ENCODE peak calls at places on chromosomes 12 and 14, in nine cellular contexts. One of them, this sample, is unnamed.

GRCh38 chr12:71804505-71804904 is 35.1 kb upstream of the TBC1D15 start:
- DNase-seq in NCI-H1436: no peak
- DNase-seq in natural killer cell: no peak
- DNase-seq in activated B cell treated with CpG ODN at 0.5 μM for 24 hours: no peak
- DNase-seq in stimulated activated CD4-positive, alpha-beta T cell treated with anti-CD3 and anti-CD28 coated beads, Interleukin-2, amount 100 ng/mL, for 4 hours: no peak
- DNase-seq in activated gamma-delta T cell treated with Interleukin-2 at 50 U/mL for 16 hours: no peak
- DNase-seq in MCF 10A: no peak
- DNase-seq in GM23338: peak; percentile 77
- DNase-seq in PC-3: no peak
- DNase-seq in this sample: no peak

GRCh38 chr12:26614217-26614616 is 218.8 kb downstream of the ITPR2 start:
- DNase-seq in NCI-H1436: no peak
- DNase-seq in natural killer cell: no peak
- DNase-seq in activated B cell treated with CpG ODN at 0.5 μM for 24 hours: no peak
- DNase-seq in stimulated activated CD4-positive, alpha-beta T cell treated with anti-CD3 and anti-CD28 coated beads, Interleukin-2, amount 100 ng/mL, for 4 hours: no peak
- DNase-seq in activated gamma-delta T cell treated with Interleukin-2 at 50 U/mL for 16 hours: no peak
- DNase-seq in MCF 10A: peak; percentile 51
- DNase-seq in GM23338: peak; percentile 71
- DNase-seq in PC-3: peak; percentile 56
- DNase-seq in this sample: no peak

GRCh38 chr14:101196795-101197590 is 293.5 kb upstream of the RTL1 start:
- DNase-seq in NCI-H1436: no peak
- DNase-seq in natural killer cell: peak; percentile 6
- DNase-seq in activated B cell treated with CpG ODN at 0.5 μM for 24 hours: no peak
- DNase-seq in stimulated activated CD4-positive, alpha-beta T cell treated with anti-CD3 and anti-CD28 coated beads, Interleukin-2, amount 100 ng/mL, for 4 hours: no peak
- DNase-seq in activated gamma-delta T cell treated with Interleukin-2 at 50 U/mL for 16 hours: no peak
- DNase-seq in MCF 10A: no peak
- DNase-seq in GM23338: peak; percentile 60
- DNase-seq in PC-3: no peak
- DNase-seq in this sample: no peak

GRCh38 chr12:95633671-95634465 is 82.6 kb upstream of the USP44 start:
- DNase-seq in NCI-H1436: no peak
- DNase-seq in natural killer cell: no peak
- DNase-seq in activated B cell treated with CpG ODN at 0.5 μM for 24 hours: no peak
- DNase-seq in stimulated activated CD4-positive, alpha-beta T cell treated with anti-CD3 and anti-CD28 coated beads, Interleukin-2, amount 100 ng/mL, for 4 hours: no peak
- DNase-seq in activated gamma-delta T cell treated with Interleukin-2 at 50 U/mL for 16 hours: no peak
- DNase-seq in MCF 10A: peak; percentile 83
- DNase-seq in GM23338: no peak
- DNase-seq in PC-3: no peak
- DNase-seq in this sample: no peak

GRCh38 chr14:91063119-91063518 is 2.7 kb upstream of the RPS6KA5 start:
- DNase-seq in NCI-H1436: no peak
- DNase-seq in natural killer cell: no peak
- DNase-seq in activated B cell treated with CpG ODN at 0.5 μM for 24 hours: no peak
- DNase-seq in stimulated activated CD4-positive, alpha-beta T cell treated with anti-CD3 and anti-CD28 coated beads, Interleukin-2, amount 100 ng/mL, for 4 hours: no peak
- DNase-seq in activated gamma-delta T cell treated with Interleukin-2 at 50 U/mL for 16 hours: peak; percentile 11
- DNase-seq in MCF 10A: no peak
- DNase-seq in GM23338: no peak
- DNase-seq in PC-3: peak; percentile 18
- DNase-seq in this sample: no peak

GRCh38 chr14:94691658-94692029 is 78.3 kb downstream of the GSC start:
- DNase-seq in NCI-H1436: no peak
- DNase-seq in natural killer cell: no peak
- DNase-seq in activated B cell treated with CpG ODN at 0.5 μM for 24 hours: no peak
- DNase-seq in stimulated activated CD4-positive, alpha-beta T cell treated with anti-CD3 and anti-CD28 coated beads, Interleukin-2, amount 100 ng/mL, for 4 hours: no peak
- DNase-seq in activated gamma-delta T cell treated with Interleukin-2 at 50 U/mL for 16 hours: no peak
- DNase-seq in MCF 10A: peak; percentile 49
- DNase-seq in GM23338: no peak
- DNase-seq in PC-3: no peak
- DNase-seq in this sample: no peak

GRCh38 chr12:106297681-106298080 is 4.9 kb upstream of the TCP11L2 start:
- DNase-seq in NCI-H1436: no peak
- DNase-seq in natural killer cell: no peak
- DNase-seq in activated B cell treated with CpG ODN at 0.5 μM for 24 hours: no peak
- DNase-seq in stimulated activated CD4-positive, alpha-beta T cell treated with anti-CD3 and anti-CD28 coated beads, Interleukin-2, amount 100 ng/mL, for 4 hours: no peak
- DNase-seq in activated gamma-delta T cell treated with Interleukin-2 at 50 U/mL for 16 hours: no peak
- DNase-seq in MCF 10A: no peak
- DNase-seq in GM23338: peak; percentile 75
- DNase-seq in PC-3: no peak
- DNase-seq in this sample: no peak

GRCh38 chr12:12721251-12721689 is 4.1 kb downstream of the CDKN1B start:
- DNase-seq in NCI-H1436: no peak
- DNase-seq in natural killer cell: no peak
- DNase-seq in activated B cell treated with CpG ODN at 0.5 μM for 24 hours: no peak
- DNase-seq in stimulated activated CD4-positive, alpha-beta T cell treated with anti-CD3 and anti-CD28 coated beads, Interleukin-2, amount 100 ng/mL, for 4 hours: no peak
- DNase-seq in activated gamma-delta T cell treated with Interleukin-2 at 50 U/mL for 16 hours: no peak
- DNase-seq in MCF 10A: peak; percentile 50
- DNase-seq in GM23338: no peak
- DNase-seq in PC-3: peak; percentile 69
- DNase-seq in this sample: no peak

GRCh38 chr14:72186461-72187035 is 254.3 kb downstream of the RGS6 start:
- DNase-seq in NCI-H1436: no peak
- DNase-seq in natural killer cell: no peak
- DNase-seq in activated B cell treated with CpG ODN at 0.5 μM for 24 hours: no peak
- DNase-seq in stimulated activated CD4-positive, alpha-beta T cell treated with anti-CD3 and anti-CD28 coated beads, Interleukin-2, amount 100 ng/mL, for 4 hours: no peak
- DNase-seq in activated gamma-delta T cell treated with Interleukin-2 at 50 U/mL for 16 hours: no peak
- DNase-seq in MCF 10A: no peak
- DNase-seq in GM23338: no peak
- DNase-seq in PC-3: no peak
- DNase-seq in this sample: no peak

GRCh38 chr12:12926571-12927071 is 25.3 kb downstream of the GPRC5D start:
- DNase-seq in NCI-H1436: no peak
- DNase-seq in natural killer cell: no peak
- DNase-seq in activated B cell treated with CpG ODN at 0.5 μM for 24 hours: no peak
- DNase-seq in stimulated activated CD4-positive, alpha-beta T cell treated with anti-CD3 and anti-CD28 coated beads, Interleukin-2, amount 100 ng/mL, for 4 hours: no peak
- DNase-seq in activated gamma-delta T cell treated with Interleukin-2 at 50 U/mL for 16 hours: no peak
- DNase-seq in MCF 10A: no peak
- DNase-seq in GM23338: no peak
- DNase-seq in PC-3: no peak
- DNase-seq in this sample: no peak

GRCh38 chr12:6084969-6085450 is 39.5 kb downstream of the VWF start:
- DNase-seq in NCI-H1436: no peak
- DNase-seq in natural killer cell: no peak
- DNase-seq in activated B cell treated with CpG ODN at 0.5 μM for 24 hours: no peak
- DNase-seq in stimulated activated CD4-positive, alpha-beta T cell treated with anti-CD3 and anti-CD28 coated beads, Interleukin-2, amount 100 ng/mL, for 4 hours: no peak
- DNase-seq in activated gamma-delta T cell treated with Interleukin-2 at 50 U/mL for 16 hours: no peak
- DNase-seq in MCF 10A: no peak
- DNase-seq in GM23338: no peak
- DNase-seq in PC-3: no peak
- DNase-seq in this sample: no peak

GRCh38 chr14:64303471-64303917 is 9.3 kb upstream of the ESR2 start:
- DNase-seq in NCI-H1436: peak; percentile 70
- DNase-seq in natural killer cell: no peak
- DNase-seq in activated B cell treated with CpG ODN at 0.5 μM for 24 hours: no peak
- DNase-seq in stimulated activated CD4-positive, alpha-beta T cell treated with anti-CD3 and anti-CD28 coated beads, Interleukin-2, amount 100 ng/mL, for 4 hours: no peak
- DNase-seq in activated gamma-delta T cell treated with Interleukin-2 at 50 U/mL for 16 hours: no peak
- DNase-seq in MCF 10A: peak; percentile 79
- DNase-seq in GM23338: peak; percentile 94
- DNase-seq in PC-3: peak; percentile 82
- DNase-seq in this sample: no peak

GRCh38 chr12:107912421-107913004 is 138.0 kb downstream of the ASCL4 start:
- DNase-seq in NCI-H1436: no peak
- DNase-seq in natural killer cell: peak; percentile 43
- DNase-seq in activated B cell treated with CpG ODN at 0.5 μM for 24 hours: peak; percentile 44
- DNase-seq in stimulated activated CD4-positive, alpha-beta T cell treated with anti-CD3 and anti-CD28 coated beads, Interleukin-2, amount 100 ng/mL, for 4 hours: peak; percentile 24
- DNase-seq in activated gamma-delta T cell treated with Interleukin-2 at 50 U/mL for 16 hours: peak; percentile 24
- DNase-seq in MCF 10A: peak; percentile 50
- DNase-seq in GM23338: peak; percentile 86
- DNase-seq in PC-3: peak; percentile 55
- DNase-seq in this sample: no peak

GRCh38 chr14:94025720-94026119 is 420 bp upstream of the OTUB2 start:
- DNase-seq in NCI-H1436: no peak
- DNase-seq in natural killer cell: no peak
- DNase-seq in activated B cell treated with CpG ODN at 0.5 μM for 24 hours: no peak
- DNase-seq in stimulated activated CD4-positive, alpha-beta T cell treated with anti-CD3 and anti-CD28 coated beads, Interleukin-2, amount 100 ng/mL, for 4 hours: no peak
- DNase-seq in activated gamma-delta T cell treated with Interleukin-2 at 50 U/mL for 16 hours: no peak
- DNase-seq in MCF 10A: no peak
- DNase-seq in GM23338: no peak
- DNase-seq in PC-3: peak; percentile 84
- DNase-seq in this sample: no peak

GRCh38 chr12:113462117-113462774 is 9.4 kb downstream of the LHX5 start:
- DNase-seq in NCI-H1436: peak; percentile 74
- DNase-seq in natural killer cell: peak; percentile 64
- DNase-seq in activated B cell treated with CpG ODN at 0.5 μM for 24 hours: peak; percentile 55
- DNase-seq in stimulated activated CD4-positive, alpha-beta T cell treated with anti-CD3 and anti-CD28 coated beads, Interleukin-2, amount 100 ng/mL, for 4 hours: peak; percentile 55
- DNase-seq in activated gamma-delta T cell treated with Interleukin-2 at 50 U/mL for 16 hours: peak; percentile 57
- DNase-seq in MCF 10A: peak; percentile 71
- DNase-seq in GM23338: peak; percentile 85
- DNase-seq in PC-3: peak; percentile 91
- DNase-seq in this sample: no peak

GRCh38 chr14:94388027-94388895 is at the start of gene SERPINA1:
- DNase-seq in NCI-H1436: no peak
- DNase-seq in natural killer cell: no peak
- DNase-seq in activated B cell treated with CpG ODN at 0.5 μM for 24 hours: no peak
- DNase-seq in stimulated activated CD4-positive, alpha-beta T cell treated with anti-CD3 and anti-CD28 coated beads, Interleukin-2, amount 100 ng/mL, for 4 hours: no peak
- DNase-seq in activated gamma-delta T cell treated with Interleukin-2 at 50 U/mL for 16 hours: no peak
- DNase-seq in MCF 10A: peak; percentile 91
- DNase-seq in GM23338: no peak
- DNase-seq in PC-3: peak; percentile 65
- DNase-seq in this sample: no peak

GRCh38 chr12:53217049-53217929 is 10.2 kb upstream of the ITGB7 start:
- DNase-seq in NCI-H1436: no peak
- DNase-seq in natural killer cell: peak; percentile 61
- DNase-seq in activated B cell treated with CpG ODN at 0.5 μM for 24 hours: no peak
- DNase-seq in stimulated activated CD4-positive, alpha-beta T cell treated with anti-CD3 and anti-CD28 coated beads, Interleukin-2, amount 100 ng/mL, for 4 hours: no peak
- DNase-seq in activated gamma-delta T cell treated with Interleukin-2 at 50 U/mL for 16 hours: peak; percentile 47
- DNase-seq in MCF 10A: peak; percentile 63
- DNase-seq in GM23338: peak; percentile 96
- DNase-seq in PC-3: peak; percentile 73
- DNase-seq in this sample: no peak

GRCh38 chr14:53168786-53169185 is 15.7 kb upstream of the DDHD1 start:
- DNase-seq in NCI-H1436: no peak
- DNase-seq in natural killer cell: no peak
- DNase-seq in activated B cell treated with CpG ODN at 0.5 μM for 24 hours: no peak
- DNase-seq in stimulated activated CD4-positive, alpha-beta T cell treated with anti-CD3 and anti-CD28 coated beads, Interleukin-2, amount 100 ng/mL, for 4 hours: no peak
- DNase-seq in activated gamma-delta T cell treated with Interleukin-2 at 50 U/mL for 16 hours: no peak
- DNase-seq in MCF 10A: no peak
- DNase-seq in GM23338: no peak
- DNase-seq in PC-3: no peak
- DNase-seq in this sample: no peak

GRCh38 chr14:98952595-98953325 is 319.2 kb downstream of the BCL11B start:
- DNase-seq in NCI-H1436: no peak
- DNase-seq in natural killer cell: no peak
- DNase-seq in activated B cell treated with CpG ODN at 0.5 μM for 24 hours: no peak
- DNase-seq in stimulated activated CD4-positive, alpha-beta T cell treated with anti-CD3 and anti-CD28 coated beads, Interleukin-2, amount 100 ng/mL, for 4 hours: no peak
- DNase-seq in activated gamma-delta T cell treated with Interleukin-2 at 50 U/mL for 16 hours: no peak
- DNase-seq in MCF 10A: peak; percentile 96
- DNase-seq in GM23338: no peak
- DNase-seq in PC-3: peak; percentile 65
- DNase-seq in this sample: no peak

GRCh38 chr14:100449225-100449987 is 126.3 kb downstream of the SLC25A47 start:
- DNase-seq in NCI-H1436: no peak
- DNase-seq in natural killer cell: no peak
- DNase-seq in activated B cell treated with CpG ODN at 0.5 μM for 24 hours: no peak
- DNase-seq in stimulated activated CD4-positive, alpha-beta T cell treated with anti-CD3 and anti-CD28 coated beads, Interleukin-2, amount 100 ng/mL, for 4 hours: no peak
- DNase-seq in activated gamma-delta T cell treated with Interleukin-2 at 50 U/mL for 16 hours: no peak
- DNase-seq in MCF 10A: no peak
- DNase-seq in GM23338: no peak
- DNase-seq in PC-3: no peak
- DNase-seq in this sample: no peak

GRCh38 chr12:18400186-18400585 is 138.9 kb downstream of the PIK3C2G start:
- DNase-seq in NCI-H1436: no peak
- DNase-seq in natural killer cell: no peak
- DNase-seq in activated B cell treated with CpG ODN at 0.5 μM for 24 hours: no peak
- DNase-seq in stimulated activated CD4-positive, alpha-beta T cell treated with anti-CD3 and anti-CD28 coated beads, Interleukin-2, amount 100 ng/mL, for 4 hours: no peak
- DNase-seq in activated gamma-delta T cell treated with Interleukin-2 at 50 U/mL for 16 hours: no peak
- DNase-seq in MCF 10A: peak; percentile 16
- DNase-seq in GM23338: no peak
- DNase-seq in PC-3: no peak
- DNase-seq in this sample: no peak

GRCh38 chr12:93879476-93880376 is 202.6 kb downstream of the CRADD start:
- DNase-seq in NCI-H1436: no peak
- DNase-seq in natural killer cell: no peak
- DNase-seq in activated B cell treated with CpG ODN at 0.5 μM for 24 hours: no peak
- DNase-seq in stimulated activated CD4-positive, alpha-beta T cell treated with anti-CD3 and anti-CD28 coated beads, Interleukin-2, amount 100 ng/mL, for 4 hours: no peak
- DNase-seq in activated gamma-delta T cell treated with Interleukin-2 at 50 U/mL for 16 hours: no peak
- DNase-seq in MCF 10A: no peak
- DNase-seq in GM23338: no peak
- DNase-seq in PC-3: no peak
- DNase-seq in this sample: no peak

GRCh38 chr12:88578821-88579518 is 1.3 kb downstream of the KITLG start:
- DNase-seq in NCI-H1436: peak; percentile 46
- DNase-seq in natural killer cell: no peak
- DNase-seq in activated B cell treated with CpG ODN at 0.5 μM for 24 hours: no peak
- DNase-seq in stimulated activated CD4-positive, alpha-beta T cell treated with anti-CD3 and anti-CD28 coated beads, Interleukin-2, amount 100 ng/mL, for 4 hours: no peak
- DNase-seq in activated gamma-delta T cell treated with Interleukin-2 at 50 U/mL for 16 hours: no peak
- DNase-seq in MCF 10A: peak; percentile 53
- DNase-seq in GM23338: peak; percentile 77
- DNase-seq in PC-3: peak; percentile 57
- DNase-seq in this sample: no peak

GRCh38 chr14:80310950-80311349 is 99.6 kb upstream of the DIO2 start:
- DNase-seq in NCI-H1436: no peak
- DNase-seq in natural killer cell: no peak
- DNase-seq in activated B cell treated with CpG ODN at 0.5 μM for 24 hours: no peak
- DNase-seq in stimulated activated CD4-positive, alpha-beta T cell treated with anti-CD3 and anti-CD28 coated beads, Interleukin-2, amount 100 ng/mL, for 4 hours: no peak
- DNase-seq in activated gamma-delta T cell treated with Interleukin-2 at 50 U/mL for 16 hours: no peak
- DNase-seq in MCF 10A: peak; percentile 3
- DNase-seq in GM23338: no peak
- DNase-seq in PC-3: no peak
- DNase-seq in this sample: no peak

GRCh38 chr12:24719293-24719721 is 229.6 kb downstream of the BCAT1 start:
- DNase-seq in NCI-H1436: no peak
- DNase-seq in natural killer cell: peak; percentile 31
- DNase-seq in activated B cell treated with CpG ODN at 0.5 μM for 24 hours: no peak
- DNase-seq in stimulated activated CD4-positive, alpha-beta T cell treated with anti-CD3 and anti-CD28 coated beads, Interleukin-2, amount 100 ng/mL, for 4 hours: peak; percentile 7
- DNase-seq in activated gamma-delta T cell treated with Interleukin-2 at 50 U/mL for 16 hours: peak; percentile 18
- DNase-seq in MCF 10A: peak; percentile 43
- DNase-seq in GM23338: no peak
- DNase-seq in PC-3: no peak
- DNase-seq in this sample: peak; percentile 76

GRCh38 chr12:130671556-130671955 is 44.5 kb downstream of the RIMBP2 start:
- DNase-seq in NCI-H1436: no peak
- DNase-seq in natural killer cell: no peak
- DNase-seq in activated B cell treated with CpG ODN at 0.5 μM for 24 hours: no peak
- DNase-seq in stimulated activated CD4-positive, alpha-beta T cell treated with anti-CD3 and anti-CD28 coated beads, Interleukin-2, amount 100 ng/mL, for 4 hours: no peak
- DNase-seq in activated gamma-delta T cell treated with Interleukin-2 at 50 U/mL for 16 hours: no peak
- DNase-seq in MCF 10A: no peak
- DNase-seq in GM23338: no peak
- DNase-seq in PC-3: no peak
- DNase-seq in this sample: no peak

GRCh38 chr14:92122761-92123160 is 992 bp downstream of the CPSF2 start:
- DNase-seq in NCI-H1436: no peak
- DNase-seq in natural killer cell: no peak
- DNase-seq in activated B cell treated with CpG ODN at 0.5 μM for 24 hours: no peak
- DNase-seq in stimulated activated CD4-positive, alpha-beta T cell treated with anti-CD3 and anti-CD28 coated beads, Interleukin-2, amount 100 ng/mL, for 4 hours: no peak
- DNase-seq in activated gamma-delta T cell treated with Interleukin-2 at 50 U/mL for 16 hours: no peak
- DNase-seq in MCF 10A: peak; percentile 11
- DNase-seq in GM23338: no peak
- DNase-seq in PC-3: no peak
- DNase-seq in this sample: no peak

GRCh38 chr14:21572604-21573003 is 7.3 kb downstream of the OR10G3 start:
- DNase-seq in NCI-H1436: no peak
- DNase-seq in natural killer cell: no peak
- DNase-seq in activated B cell treated with CpG ODN at 0.5 μM for 24 hours: no peak
- DNase-seq in stimulated activated CD4-positive, alpha-beta T cell treated with anti-CD3 and anti-CD28 coated beads, Interleukin-2, amount 100 ng/mL, for 4 hours: no peak
- DNase-seq in activated gamma-delta T cell treated with Interleukin-2 at 50 U/mL for 16 hours: no peak
- DNase-seq in MCF 10A: no peak
- DNase-seq in GM23338: no peak
- DNase-seq in PC-3: no peak
- DNase-seq in this sample: no peak

GRCh38 chr12:96719671-96720362 is 187.2 kb upstream of the NEDD1 start:
- DNase-seq in NCI-H1436: no peak
- DNase-seq in natural killer cell: no peak
- DNase-seq in activated B cell treated with CpG ODN at 0.5 μM for 24 hours: no peak
- DNase-seq in stimulated activated CD4-positive, alpha-beta T cell treated with anti-CD3 and anti-CD28 coated beads, Interleukin-2, amount 100 ng/mL, for 4 hours: no peak
- DNase-seq in activated gamma-delta T cell treated with Interleukin-2 at 50 U/mL for 16 hours: no peak
- DNase-seq in MCF 10A: peak; percentile 31
- DNase-seq in GM23338: peak; percentile 11
- DNase-seq in PC-3: peak; percentile 63
- DNase-seq in this sample: no peak

GRCh38 chr14:21244546-21244945 is 24.7 kb downstream of the HNRNPC start:
- DNase-seq in NCI-H1436: no peak
- DNase-seq in natural killer cell: no peak
- DNase-seq in activated B cell treated with CpG ODN at 0.5 μM for 24 hours: no peak
- DNase-seq in stimulated activated CD4-positive, alpha-beta T cell treated with anti-CD3 and anti-CD28 coated beads, Interleukin-2, amount 100 ng/mL, for 4 hours: no peak
- DNase-seq in activated gamma-delta T cell treated with Interleukin-2 at 50 U/mL for 16 hours: no peak
- DNase-seq in MCF 10A: peak; percentile 83
- DNase-seq in GM23338: no peak
- DNase-seq in PC-3: no peak
- DNase-seq in this sample: no peak

GRCh38 chr12:126582231-126582630 is 1517.0 kb downstream of the AACS start:
- DNase-seq in NCI-H1436: no peak
- DNase-seq in natural killer cell: no peak
- DNase-seq in activated B cell treated with CpG ODN at 0.5 μM for 24 hours: no peak
- DNase-seq in stimulated activated CD4-positive, alpha-beta T cell treated with anti-CD3 and anti-CD28 coated beads, Interleukin-2, amount 100 ng/mL, for 4 hours: no peak
- DNase-seq in activated gamma-delta T cell treated with Interleukin-2 at 50 U/mL for 16 hours: no peak
- DNase-seq in MCF 10A: peak; percentile 43
- DNase-seq in GM23338: no peak
- DNase-seq in PC-3: peak; percentile 50
- DNase-seq in this sample: no peak